ENCODE peak calls at places on chromosomes 7 and 10, in seven cellular contexts. O, C, G, A, L, T and B are unnamed samples.

GRCh38 chr7:79933144-79933543 is 201.5 kb upstream of the GNAI1 start:
- DNase-seq in O (no peak), C (no peak), G (peak), A (no peak), L (no peak), T (peak), B (no peak)

GRCh38 chr10:120979435-120980315 is 128.5 kb downstream of the WDR11 start:
- DNase-seq in O (no peak), C (peak), G (no peak), A (peak), L (peak), T (peak), B (peak)

GRCh38 chr7:128757203-128757602 is 18.0 kb downstream of the CALU start:
- DNase-seq in O (no peak), C (peak), G (no peak), A (no peak), L (no peak), T (no peak), B (no peak)

GRCh38 chr10:62352356-62352963 is 21.7 kb upstream of the ZNF365 start:
- DNase-seq in O (no peak), C (no peak), G (peak), A (no peak), L (no peak), T (no peak), B (no peak)

GRCh38 chr10:48605786-48606529 is 1.1 kb upstream of the ARHGAP22 start:
- DNase-seq in O (no peak), C (peak), G (peak), A (no peak), L (no peak), T (no peak), B (no peak)

GRCh38 chr10:46290101-46290884 is 3.5 kb downstream of the ANTXRL start:
- DNase-seq in O (no peak), C (no peak), G (no peak), A (no peak), L (no peak), T (no peak), B (no peak)

GRCh38 chr10:127198307-127198706 is 1.9 kb upstream of the INSYN2A start:
- DNase-seq in O (no peak), C (no peak), G (no peak), A (no peak), L (no peak), T (no peak), B (no peak)

GRCh38 chr10:46266506-46266985 is 20.3 kb upstream of the ANTXRL start:
- DNase-seq in O (no peak), C (no peak), G (no peak), A (no peak), L (no peak), T (no peak), B (peak)

GRCh38 chr7:11130012-11130411 is 156.3 kb downstream of the PHF14 start:
- DNase-seq in O (no peak), C (peak), G (peak), A (no peak), L (peak), T (peak), B (no peak)

GRCh38 chr10:132788180-132788830 is 2.4 kb upstream of the NKX6-2 start:
- DNase-seq in O (no peak), C (peak), G (peak), A (no peak), L (peak), T (no peak), B (no peak)

GRCh38 chr7:156458011-156458410 is 182.6 kb upstream of the RNF32 start:
- DNase-seq in O (no peak), C (no peak), G (no peak), A (no peak), L (no peak), T (no peak), B (no peak)

GRCh38 chr10:62050627-62050924 is 149.1 kb downstream of the ARID5B start:
- DNase-seq in O (no peak), C (no peak), G (no peak), A (no peak), L (no peak), T (no peak), B (no peak)

GRCh38 chr7:151245360-151246160 is 2.9 kb downstream of the SMARCD3 start:
- DNase-seq in O (no peak), C (peak), G (no peak), A (peak), L (peak), T (no peak), B (peak)

GRCh38 chr10:121935702-121936101 is 7.9 kb upstream of the ATE1 start:
- DNase-seq in O (no peak), C (no peak), G (no peak), A (no peak), L (no peak), T (peak), B (no peak)

GRCh38 chr10:107163086-107163880 is 1.2 kb downstream of the SORCS1 start:
- DNase-seq in O (no peak), C (no peak), G (no peak), A (peak), L (peak), T (no peak), B (no peak)

GRCh38 chr7:111985802-111986201 is 220.4 kb downstream of the DOCK4 start:
- DNase-seq in O (no peak), C (no peak), G (no peak), A (no peak), L (no peak), T (no peak), B (no peak)

GRCh38 chr7:106534271-106534846 is 126.6 kb downstream of the CCDC71L start:
- DNase-seq in O (no peak), C (peak), G (no peak), A (no peak), L (peak), T (no peak), B (no peak)

GRCh38 chr7:101486764-101487458 is 124.2 kb downstream of the COL26A1 start:
- DNase-seq in O (no peak), C (no peak), G (no peak), A (no peak), L (peak), T (peak), B (peak)

GRCh38 chr7:126702242-126703016 is 550.3 kb downstream of the GRM8 start:
- DNase-seq in O (no peak), C (peak), G (no peak), A (no peak), L (no peak), T (peak), B (no peak)

GRCh38 chr7:45001138-45001694 is 1.2 kb downstream of the CCM2 start:
- DNase-seq in O (no peak), C (peak), G (no peak), A (no peak), L (peak), T (peak), B (peak)

GRCh38 chr10:45061982-45062381 is 61.3 kb downstream of the ZNF22 start:
- DNase-seq in O (no peak), C (no peak), G (no peak), A (no peak), L (peak), T (no peak), B (no peak)

GRCh38 chr10:80530251-80530650 is 7.5 kb upstream of the SH2D4B start:
- DNase-seq in O (no peak), C (peak), G (peak), A (no peak), L (peak), T (no peak), B (no peak)

GRCh38 chr10:29731760-29732159 is 97.0 kb upstream of the SVIL start:
- DNase-seq in O (no peak), C (no peak), G (no peak), A (no peak), L (no peak), T (no peak), B (no peak)

GRCh38 chr10:63105811-63106755 is 27.0 kb upstream of the NRBF2 start:
- DNase-seq in O (peak), C (peak), G (peak), A (no peak), L (no peak), T (no peak), B (no peak)

GRCh38 chr7:133583545-133584171 is 330.8 kb downstream of the EXOC4 start:
- DNase-seq in O (no peak), C (no peak), G (no peak), A (no peak), L (no peak), T (no peak), B (no peak)

GRCh38 chr7:18754766-18755165 is 259.2 kb downstream of the HDAC9 start:
- DNase-seq in O (no peak), C (no peak), G (peak), A (no peak), L (no peak), T (no peak), B (no peak)

GRCh38 chr7:158386866-158387820 is 200.5 kb downstream of the PTPRN2 start:
- DNase-seq in O (no peak), C (no peak), G (no peak), A (no peak), L (no peak), T (no peak), B (no peak)
- H3K9ac ChIP-seq in O (no peak), C (no peak), G (no peak), A (no peak), L (no peak), T (no peak), B (no peak)

GRCh38 chr7:70389752-70390151 is 742.2 kb upstream of the GALNT17 start:
- DNase-seq in O (no peak), C (no peak), G (no peak), A (no peak), L (no peak), T (no peak), B (no peak)

GRCh38 chr7:70392870-70393269 is 739.1 kb upstream of the GALNT17 start:
- DNase-seq in O (no peak), C (no peak), G (no peak), A (no peak), L (peak), T (no peak), B (peak)

GRCh38 chr7:70390251-70390650 is 741.7 kb upstream of the GALNT17 start:
- DNase-seq in O (no peak), C (no peak), G (no peak), A (no peak), L (no peak), T (no peak), B (no peak)

GRCh38 chr7:70393956-70394355 is 738.0 kb upstream of the GALNT17 start:
- DNase-seq in O (no peak), C (no peak), G (no peak), A (no peak), L (no peak), T (no peak), B (no peak)

GRCh38 chr7:70392282-70392681 is 739.7 kb upstream of the GALNT17 start:
- DNase-seq in O (no peak), C (peak), G (no peak), A (no peak), L (no peak), T (no peak), B (no peak)
- H2BK5ac ChIP-seq in O (no peak), C (no peak), G (no peak), A (no peak), L (no peak), T (no peak), B (no peak)

DNA sequence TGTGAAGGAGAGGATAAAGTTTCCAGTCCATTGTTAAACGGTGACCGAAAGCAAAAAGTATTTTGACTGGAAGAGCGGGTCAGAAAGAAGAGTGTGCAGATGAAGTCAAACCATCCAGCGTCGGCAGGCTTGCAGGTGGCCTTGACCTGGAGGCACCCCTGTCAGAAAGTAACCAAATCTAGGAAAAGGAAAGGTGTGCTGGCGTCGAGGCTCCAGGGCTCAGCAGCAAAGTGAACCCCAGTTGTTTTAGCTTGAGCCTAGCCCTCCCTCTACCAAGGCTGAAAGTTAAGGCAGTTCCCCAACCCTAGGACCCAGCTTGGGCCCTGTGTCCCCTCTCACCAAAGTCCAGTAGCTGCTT is 512 bp downstream of the PDK4 start:
- DNase-seq in O (no peak), C (no peak), G (no peak), A (no peak), L (no peak), T (peak), B (peak)
- H3K9ac ChIP-seq in O (no peak), C (peak), G (peak), A (peak), L (peak), T (no peak), B (no peak)

GRCh38 chr10:78644550-78644949 is 424.2 kb upstream of the ZMIZ1 start:
- DNase-seq in O (no peak), C (no peak), G (no peak), A (no peak), L (no peak), T (no peak), B (no peak)
- H2BK5ac ChIP-seq in O (no peak), C (no peak), G (no peak), A (no peak), L (no peak), T (no peak), B (no peak)

GRCh38 chr10:69061305-69062161 is 26.4 kb upstream of the SRGN start:
- DNase-seq in O (no peak), C (peak), G (peak), A (no peak), L (no peak), T (peak), B (no peak)
- H3K9ac ChIP-seq in O (no peak), C (peak), G (peak), A (no peak), L (no peak), T (no peak), B (no peak)

DNA sequence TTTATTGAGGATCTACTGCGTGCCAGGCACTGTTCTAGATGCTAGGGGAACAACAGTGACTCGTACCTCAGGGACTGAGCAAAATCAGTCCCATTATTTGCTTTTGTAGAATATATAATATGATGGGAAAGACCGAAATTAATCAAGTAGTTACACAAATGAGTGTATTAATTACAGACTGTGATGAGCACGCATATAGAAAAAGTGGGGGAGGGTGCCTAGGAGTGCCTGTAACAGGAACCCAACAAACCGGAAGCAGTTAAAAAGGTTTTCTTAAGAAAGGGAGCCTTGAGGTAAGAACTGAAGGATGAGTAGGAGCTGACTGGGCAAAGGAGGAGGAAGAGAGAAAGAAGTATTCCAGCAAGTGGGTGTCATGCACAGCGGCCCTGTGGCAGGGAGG is 28.2 kb upstream of the IL6 start:
- DNase-seq in O (no peak), C (no peak), G (no peak), A (no peak), L (no peak), T (no peak), B (no peak)
- H2BK5ac ChIP-seq in O (peak), C (no peak), G (no peak), A (no peak), L (peak), T (no peak), B (no peak)